ENCODE peak calls at places on chromosomes 16 and 17, in seven cellular contexts. J, P, N, F, A, H and M are unnamed samples.

GRCh38 chr16:22177968-22178934 is 15.9 kb downstream of the SDR42E2 start:
- DNase-seq in J (no peak), P (no peak), N (no peak), F (no peak), A (no peak), H (no peak), M (no peak)

GRCh38 chr17:880074-880870 is 98.1 kb downstream of the MRM3 start:
- DNase-seq in J (peak; percentile 37), P (no peak), N (no peak), F (peak; percentile 31), A (no peak), H (no peak), M (no peak)

GRCh38 chr17:8818654-8819330 is 19.6 kb upstream of the MFSD6L start:
- DNase-seq in J (no peak), P (no peak), N (no peak), F (no peak), A (peak; percentile 61), H (no peak), M (no peak)

GRCh38 chr16:31428638-31429247 is 583 bp upstream of the COX6A2 start:
- DNase-seq in J (peak; percentile 16), P (no peak), N (peak; percentile 59), F (no peak), A (no peak), H (no peak), M (no peak)

GRCh38 chr17:75084039-75084660 is 3.6 kb upstream of the SLC16A5 start:
- DNase-seq in J (no peak), P (peak; percentile 56), N (no peak), F (peak; percentile 31), A (no peak), H (no peak), M (no peak)

GRCh38 chr17:628507-628941 is 86.1 kb downstream of the VPS53 start:
- DNase-seq in J (no peak), P (no peak), N (no peak), F (no peak), A (no peak), H (no peak), M (no peak)

GRCh38 chr17:8791910-8792270 is 7.3 kb downstream of the MFSD6L start:
- DNase-seq in J (no peak), P (no peak), N (peak; percentile 82), F (peak; percentile 14), A (no peak), H (no peak), M (no peak)

GRCh38 chr17:72717276-72717675 is 375.2 kb downstream of the SLC39A11 start:
- DNase-seq in J (no peak), P (no peak), N (no peak), F (no peak), A (no peak), H (no peak), M (no peak)

GRCh38 chr16:11727945-11728543 is 14.6 kb downstream of the TXNDC11 start:
- DNase-seq in J (no peak), P (no peak), N (no peak), F (no peak), A (no peak), H (no peak), M (no peak)

GRCh38 chr17:28018439-28019070 is 23.9 kb upstream of the NLK start:
- DNase-seq in J (peak; percentile 5), P (no peak), N (peak; percentile 46), F (no peak), A (no peak), H (no peak), M (no peak)

GRCh38 chr16:51146256-51146924 is 4.7 kb downstream of the SALL1 start:
- DNase-seq in J (no peak), P (no peak), N (no peak), F (no peak), A (no peak), H (no peak), M (no peak)

GRCh38 chr17:65332375-65332774 is 195.2 kb downstream of the RGS9 start:
- DNase-seq in J (no peak), P (no peak), N (peak; percentile 57), F (no peak), A (no peak), H (no peak), M (no peak)

GRCh38 chr17:34464812-34465211 is 101.8 kb upstream of the CCL1 start:
- DNase-seq in J (no peak), P (no peak), N (no peak), F (no peak), A (no peak), H (no peak), M (no peak)

GRCh38 chr16:24729967-24730815 is 740 bp downstream of the TNRC6A start:
- DNase-seq in J (peak; percentile 56), P (no peak), N (no peak), F (peak; percentile 20), A (no peak), H (no peak), M (peak; percentile 42)

GRCh38 chr17:47802341-47803022 is 19.1 kb downstream of the OSBPL7 start:
- DNase-seq in J (peak; percentile 88), P (peak; percentile 46), N (peak; percentile 52), F (peak; percentile 63), A (peak; percentile 82), H (no peak), M (peak; percentile 72)

GRCh38 chr16:3793161-3793576 is 75.8 kb upstream of the TRAP1 start:
- DNase-seq in J (no peak), P (no peak), N (no peak), F (no peak), A (no peak), H (no peak), M (no peak)

GRCh38 chr16:53821957-53822625 is 118.1 kb downstream of the FTO start:
- DNase-seq in J (no peak), P (no peak), N (peak; percentile 61), F (no peak), A (no peak), H (no peak), M (no peak)

GRCh38 chr16:28139530-28139929 is 72.2 kb downstream of the XPO6 start:
- DNase-seq in J (no peak), P (peak; percentile 39), N (no peak), F (no peak), A (no peak), H (no peak), M (no peak)

GRCh38 chr17:78391843-78392242 is 13.4 kb downstream of the PGS1 start:
- DNase-seq in J (no peak), P (no peak), N (peak; percentile 82), F (no peak), A (no peak), H (no peak), M (no peak)

GRCh38 chr16:81973737-81974136 is 37.5 kb downstream of the SDR42E1 start:
- DNase-seq in J (no peak), P (no peak), N (no peak), F (no peak), A (no peak), H (no peak), M (no peak)

GRCh38 chr17:9009096-9009495 is 12.2 kb upstream of the NTN1 start:
- DNase-seq in J (no peak), P (no peak), N (no peak), F (no peak), A (no peak), H (no peak), M (no peak)

GRCh38 chr17:49327835-49328784 is 33.9 kb downstream of the ZNF652 start:
- DNase-seq in J (peak; percentile 75), P (no peak), N (peak; percentile 30), F (no peak), A (no peak), H (no peak), M (no peak)

GRCh38 chr17:19369846-19370492 is 7.4 kb upstream of the B9D1 start:
- DNase-seq in J (no peak), P (no peak), N (no peak), F (no peak), A (no peak), H (no peak), M (no peak)

DNA sequence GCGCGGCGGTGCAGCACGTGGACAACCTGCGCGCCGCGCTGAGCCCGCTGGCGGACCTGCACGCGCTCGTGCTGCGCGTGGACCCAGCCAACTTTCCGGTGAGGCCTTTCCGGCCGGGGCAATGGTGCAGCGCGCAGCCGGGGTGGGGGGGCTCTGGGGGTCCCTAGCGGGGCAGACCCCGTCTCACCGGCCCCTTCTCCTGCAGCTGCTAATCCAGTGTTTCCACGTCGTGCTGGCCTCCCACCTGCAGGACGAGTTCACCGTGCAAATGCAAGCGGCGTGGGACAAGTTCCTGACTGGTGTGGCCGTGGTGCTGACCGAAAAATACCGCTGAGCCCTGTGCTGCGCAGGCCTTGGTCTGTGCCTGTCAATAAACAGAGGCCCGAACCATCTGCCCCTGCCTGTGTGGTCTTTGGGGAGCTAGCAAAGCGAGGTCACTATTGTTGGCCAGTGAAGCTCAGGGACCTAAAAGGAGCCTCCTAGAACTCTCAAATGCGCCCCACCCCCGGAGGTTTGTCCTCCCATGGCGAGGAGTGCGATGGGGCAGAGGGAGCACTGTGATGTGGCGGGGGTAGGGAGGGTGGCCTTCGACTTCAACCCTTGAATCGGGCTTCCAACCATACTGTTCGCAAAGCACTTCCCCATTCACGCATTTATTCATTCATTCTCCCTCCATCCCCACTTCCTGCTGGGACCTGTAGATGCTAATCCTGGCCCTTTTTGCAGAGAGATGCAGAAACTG is 768 bp downstream of the HBM start:
- DNase-seq in J (no peak), P (no peak), N (no peak), F (no peak), A (no peak), H (no peak), M (no peak)
- H3K4me3 ChIP-seq in J (no peak overlapping the region), P (no peak overlapping the region), N (no peak overlapping the region), F (no peak overlapping the region), A (peak overlapping the region; percentile 32), H (peak overlapping the region; percentile 34), M (no peak overlapping the region)

DNA sequence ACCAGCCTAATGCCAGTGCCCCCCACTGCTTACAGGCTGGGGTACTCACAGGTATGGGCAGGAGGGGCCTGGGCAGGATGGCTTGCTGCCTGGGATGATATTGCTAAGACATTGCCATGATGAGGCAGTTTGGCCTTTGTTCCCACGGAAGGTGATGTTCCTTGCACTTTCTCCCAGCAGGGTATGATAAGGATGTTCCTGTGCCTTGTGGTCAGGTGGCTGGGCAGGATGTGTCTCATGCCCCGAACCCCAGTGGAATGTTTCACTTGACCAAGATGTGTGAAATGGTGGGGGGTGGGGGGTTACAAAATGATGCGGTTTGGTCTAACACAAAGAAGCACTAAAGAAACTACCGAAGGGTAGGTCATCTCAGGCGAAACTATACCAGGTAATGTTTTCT is 337.8 kb upstream of the ZFHX3 start:
- DNase-seq in J (no peak), P (no peak), N (no peak), F (no peak), A (no peak), H (no peak), M (no peak)
- H3K27me3 ChIP-seq in J (no peaks in the 10 kb centered on the region), P (no peaks in the 10 kb centered on the region), N (no peaks in the 10 kb centered on the region), F (no peaks in the 10 kb centered on the region), A (no peaks in the 10 kb centered on the region), H (no peaks in the 10 kb centered on the region), M (no peaks in the 10 kb centered on the region)

GRCh38 chr16:17509194-17509593 is 38.4 kb upstream of the XYLT1 start:
- DNase-seq in J (no peak), P (no peak), N (no peak), F (no peak), A (no peak), H (no peak), M (no peak)
- H3K4me3 ChIP-seq in J (no peak overlapping the region), P (no peak overlapping the region), N (no peak overlapping the region), F (no peak overlapping the region), A (no peak overlapping the region), H (no peak overlapping the region), M (no peak overlapping the region)

GRCh38 chr17:58436805-58437239 is 19.5 kb upstream of the RNF43 start:
- DNase-seq in J (no peak), P (no peak), N (no peak), F (no peak), A (no peak), H (no peak), M (no peak)

GRCh38 chr17:58427807-58428206 is 10.5 kb upstream of the RNF43 start:
- DNase-seq in J (no peak), P (no peak), N (no peak), F (no peak), A (no peak), H (no peak), M (no peak)

GRCh38 chr17:58432806-58433573 is 15.7 kb upstream of the RNF43 start:
- DNase-seq in J (no peak), P (no peak), N (no peak), F (no peak), A (no peak), H (no peak), M (no peak)
- H3K27me3 ChIP-seq in J (no peaks in the 10 kb centered on the region), P (no peaks in the 10 kb centered on the region), N (no peaks in the 10 kb centered on the region), F (no peaks in the 10 kb centered on the region), A (no peaks in the 10 kb centered on the region), H (no peaks in the 10 kb centered on the region), M (peaks cover 46% of the 10 kb centered on the region)